ENCODE peak calls at places on chromosomes 3 and 15, in five cellular contexts. O is heart right ventricle, C is IMR-90, G is C1 segment of cervical spinal cord, E is AG04450. K is an unnamed sample.

GRCh38 chr3:111882799-111883198 is 23.7 kb downstream of the PHLDB2 start:
- DNase-seq in C (no peak), G (no peak), O (no peak), E (no peak), K (no peak)

GRCh38 chr3:177930771-177931170 is 605.5 kb upstream of the KCNMB2 start:
- DNase-seq in O (no peak), E (no peak), G (no peak), C (no peak), K (no peak)

GRCh38 chr3:169218314-169218983 is 445.1 kb downstream of the MECOM start:
- DNase-seq in E (no peak), O (peak), C (peak), G (no peak), K (peak)

GRCh38 chr15:77144028-77144427 is 73.1 kb upstream of the TSPAN3 start:
- DNase-seq in G (no peak), C (peak), E (no peak), O (no peak), K (peak)

GRCh38 chr3:152539191-152539764 is 270.5 kb downstream of the MBNL1 start:
- DNase-seq in G (no peak), O (no peak), C (no peak), E (no peak), K (peak)

GRCh38 chr3:150385296-150386242 is 22.5 kb upstream of the TSC22D2 start:
- DNase-seq in C (no peak), G (no peak), O (no peak), E (no peak), K (no peak)

GRCh38 chr3:81352867-81353266 is 408.6 kb downstream of the GBE1 start:
- DNase-seq in C (peak), G (no peak), O (no peak), E (no peak), K (peak)

GRCh38 chr15:37098468-37099320 is 1.7 kb downstream of the MEIS2 start:
- DNase-seq in G (no peak), C (peak), E (no peak), O (peak), K (peak)

GRCh38 chr3:12477256-12477655 is 7.0 kb upstream of the TSEN2 start:
- DNase-seq in E (no peak), O (no peak), C (no peak), G (no peak), K (no peak)

GRCh38 chr3:100982710-100983109 is 10.5 kb downstream of the ABI3BP start:
- DNase-seq in O (peak), E (no peak), G (no peak), C (peak), K (no peak)

GRCh38 chr3:129610276-129610675 is 3.8 kb upstream of the PLXND1 start:
- DNase-seq in C (no peak), G (no peak), O (peak), E (no peak), K (no peak)

GRCh38 chr3:55143928-55144671 is 216.2 kb upstream of the LRTM1 start:
- DNase-seq in E (no peak), O (no peak), C (peak), G (no peak), K (peak)

GRCh38 chr15:90872481-90873184 is 4.2 kb downstream of the FURIN start:
- DNase-seq in G (no peak), E (peak), C (peak), O (no peak), K (peak)

GRCh38 chr3:148737104-148737525 is 39.4 kb downstream of the AGTR1 start:
- DNase-seq in G (no peak), C (peak), E (no peak), O (no peak), K (peak)

GRCh38 chr3:14461748-14462324 is 59.4 kb downstream of the SLC6A6 start:
- DNase-seq in C (peak), O (peak), E (peak), G (no peak), K (peak)

GRCh38 chr3:50652709-50653108 is 22.0 kb upstream of the DOCK3 start:
- DNase-seq in G (no peak), E (no peak), C (peak), O (peak), K (peak)

GRCh38 chr15:48084759-48085420 is 35.9 kb upstream of the SLC24A5 start:
- DNase-seq in C (peak), G (no peak), O (no peak), E (no peak), K (peak)

GRCh38 chr15:70461992-70462391 is 301.4 kb downstream of the UACA start:
- DNase-seq in O (no peak), C (no peak), E (no peak), G (no peak), K (no peak)

GRCh38 chr3:50246517-50246954 is 10.5 kb downstream of the GNAI2 start:
- DNase-seq in C (peak), E (no peak), G (no peak), O (peak), K (peak)

GRCh38 chr3:13353936-13354542 is 66.1 kb downstream of the NUP210 start:
- DNase-seq in G (no peak), C (peak), E (no peak), O (no peak), K (peak)

GRCh38 chr15:56767315-56767714 is 34.0 kb upstream of the ZNF280D start:
- DNase-seq in O (no peak), C (no peak), E (no peak), G (no peak), K (peak)

GRCh38 chr15:101146118-101146702 is 105.6 kb downstream of the CHSY1 start:
- DNase-seq in C (no peak), E (no peak), O (no peak), G (no peak), K (no peak)

GRCh38 chr15:31216210-31216911 is 110.3 kb upstream of the KLF13 start:
- DNase-seq in G (no peak), C (no peak), E (no peak), O (peak), K (peak)

GRCh38 chr15:70121656-70122297 is 24.1 kb upstream of the TLE3 start:
- DNase-seq in O (peak), E (peak), G (no peak), C (peak), K (peak)

GRCh38 chr3:54949491-54950044 is 21.7 kb upstream of the LRTM1 start:
- DNase-seq in C (no peak), E (no peak), G (no peak), O (no peak), K (no peak)

GRCh38 chr3:197376735-197377555 is 78.5 kb upstream of the DLG1 start:
- DNase-seq in O (no peak), E (no peak), G (no peak), C (no peak), K (no peak)

GRCh38 chr3:12372762-12373280 is 84.0 kb downstream of the PPARG start:
- DNase-seq in C (no peak), E (no peak), O (no peak), G (no peak), K (no peak)